ENCODE peak calls at places on chromosomes 1 and 21, in seven cellular contexts. Z is K562, W is endothelial cell of umbilical vein, T is Panc1, P is GM12891, D is sigmoid colon, N is breast epithelium. K is an unnamed sample.

GRCh38 chr1:208485512-208485911 is 241.3 kb upstream of the PLXNA2 start:
- DNase-seq in Z (no peak), W (no peak), T (no peak), P (no peak), D (no peak), N (no peak), K (no peak)

GRCh38 chr21:44304041-44304738 is 4.3 kb downstream of the PFKL start:
- DNase-seq in Z (no peak), W (no peak), T (no peak), P (no peak), D (no peak), N (no peak), K (no peak)

GRCh38 chr21:43919283-43919682 is 54.3 kb downstream of the AGPAT3 start:
- DNase-seq in Z (no peak), W (no peak), T (no peak), P (no peak), D (no peak), N (no peak), K (no peak)

GRCh38 chr1:14924012-14924452 is 229.5 kb upstream of the TMEM51 start:
- DNase-seq in Z (peak), W (peak), T (no peak), P (peak), D (peak), N (peak), K (peak)

GRCh38 chr1:93670141-93670540 is 11.5 kb downstream of the BCAR3 start:
- DNase-seq in Z (no peak), W (peak), T (no peak), P (no peak), D (peak), N (no peak), K (no peak)

GRCh38 chr1:93969371-93969770 is 60.1 kb upstream of the GCLM start:
- DNase-seq in Z (no peak), W (no peak), T (no peak), P (no peak), D (no peak), N (no peak), K (no peak)

GRCh38 chr1:30316056-30316455 is 407.3 kb downstream of the MATN1 start:
- DNase-seq in Z (no peak), W (no peak), T (no peak), P (no peak), D (no peak), N (no peak), K (no peak)

GRCh38 chr1:94070746-94071318 is 50.1 kb downstream of the ABCA4 start:
- DNase-seq in Z (no peak), W (peak), T (no peak), P (no peak), D (no peak), N (no peak), K (no peak)

GRCh38 chr1:6440198-6441126 is 15.9 kb downstream of the ESPN start:
- DNase-seq in Z (peak), W (no peak), T (no peak), P (peak), D (no peak), N (no peak), K (no peak)

GRCh38 chr1:28248273-28249012 is 10.9 kb upstream of the SESN2 start:
- DNase-seq in Z (peak), W (peak), T (no peak), P (no peak), D (peak), N (peak), K (peak)
- TF ChIP-seq POLR2AphosphoS5 in Z (no peak), W (no peak), T (no peak), P (no peak), D (no peak), N (no peak), K (no peak)

DNA sequence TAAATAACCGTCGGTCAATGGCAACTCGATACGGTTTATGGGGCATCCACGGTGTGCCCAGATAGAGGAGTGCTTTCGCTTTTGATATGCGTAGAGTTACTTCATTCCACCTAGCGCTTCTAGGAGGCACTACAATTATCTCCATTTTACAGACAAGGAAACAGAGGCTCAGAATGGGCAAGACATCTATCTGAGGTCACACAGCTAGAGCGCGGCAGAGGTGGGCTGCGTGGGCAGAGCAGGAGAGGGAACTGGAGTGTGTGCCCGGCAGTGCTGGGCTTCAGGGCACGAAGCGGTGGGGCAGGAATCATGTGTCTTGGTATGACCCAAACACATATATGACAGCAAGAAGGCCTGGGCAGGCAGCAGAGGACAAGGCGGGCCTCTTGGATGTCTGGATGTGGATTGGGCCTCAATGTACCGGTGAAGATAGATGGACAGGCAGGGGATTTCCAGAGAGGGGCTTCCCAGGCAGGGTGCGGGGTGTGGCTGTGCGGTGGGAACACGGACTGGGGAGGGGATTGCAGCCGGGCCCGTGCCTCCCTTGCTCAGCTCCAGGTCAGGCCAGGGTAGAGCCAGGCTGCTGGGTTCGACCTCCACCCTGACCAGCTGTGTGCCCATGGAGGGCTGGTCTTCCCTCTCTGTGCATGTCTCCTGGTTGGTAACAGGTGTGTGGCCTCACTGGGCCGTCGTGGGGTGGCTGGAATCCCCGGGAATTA is 21.2 kb downstream of the TP73 start:
- DNase-seq in Z (no peak), W (no peak), T (no peak), P (no peak), D (no peak), N (no peak), K (no peak)
- TF ChIP-seq POLR2AphosphoS5 in Z (no peak), W (no peak), T (no peak), P (peak), D (no peak), N (no peak), K (peak)

GRCh38 chr1:40379785-40380452 is 6.4 kb downstream of the SMAP2 start:
- DNase-seq in Z (no peak), W (peak), T (no peak), P (no peak), D (no peak), N (no peak), K (no peak)
- TF ChIP-seq POLR2AphosphoS5 in Z (no peak), W (no peak), T (no peak), P (no peak), D (no peak), N (no peak), K (no peak)

GRCh38 chr1:26417111-26417510 is 6.5 kb downstream of the LIN28A start:
- DNase-seq in Z (peak), W (peak), T (peak), P (peak), D (no peak), N (peak), K (peak)
- TF ChIP-seq POLR2AphosphoS5 in Z (no peak), W (no peak), T (no peak), P (no peak), D (no peak), N (no peak), K (no peak)

GRCh38 chr1:36151845-36152203 is 2.5 kb upstream of the TRAPPC3 start:
- DNase-seq in Z (no peak), W (no peak), T (no peak), P (no peak), D (no peak), N (no peak), K (no peak)

GRCh38 chr1:36151133-36151844 is 2.0 kb upstream of the TRAPPC3 start:
- DNase-seq in Z (no peak), W (no peak), T (no peak), P (no peak), D (no peak), N (no peak), K (no peak)

GRCh38 chr1:36149973-36150295 is 648 bp upstream of the TRAPPC3 start:
- DNase-seq in Z (no peak), W (no peak), T (no peak), P (no peak), D (no peak), N (no peak), K (no peak)

GRCh38 chr1:36149237-36149972 is at the start of gene TRAPPC3:
- DNase-seq in Z (peak), W (peak), T (peak), P (peak), D (peak), N (peak), K (peak)

DNA sequence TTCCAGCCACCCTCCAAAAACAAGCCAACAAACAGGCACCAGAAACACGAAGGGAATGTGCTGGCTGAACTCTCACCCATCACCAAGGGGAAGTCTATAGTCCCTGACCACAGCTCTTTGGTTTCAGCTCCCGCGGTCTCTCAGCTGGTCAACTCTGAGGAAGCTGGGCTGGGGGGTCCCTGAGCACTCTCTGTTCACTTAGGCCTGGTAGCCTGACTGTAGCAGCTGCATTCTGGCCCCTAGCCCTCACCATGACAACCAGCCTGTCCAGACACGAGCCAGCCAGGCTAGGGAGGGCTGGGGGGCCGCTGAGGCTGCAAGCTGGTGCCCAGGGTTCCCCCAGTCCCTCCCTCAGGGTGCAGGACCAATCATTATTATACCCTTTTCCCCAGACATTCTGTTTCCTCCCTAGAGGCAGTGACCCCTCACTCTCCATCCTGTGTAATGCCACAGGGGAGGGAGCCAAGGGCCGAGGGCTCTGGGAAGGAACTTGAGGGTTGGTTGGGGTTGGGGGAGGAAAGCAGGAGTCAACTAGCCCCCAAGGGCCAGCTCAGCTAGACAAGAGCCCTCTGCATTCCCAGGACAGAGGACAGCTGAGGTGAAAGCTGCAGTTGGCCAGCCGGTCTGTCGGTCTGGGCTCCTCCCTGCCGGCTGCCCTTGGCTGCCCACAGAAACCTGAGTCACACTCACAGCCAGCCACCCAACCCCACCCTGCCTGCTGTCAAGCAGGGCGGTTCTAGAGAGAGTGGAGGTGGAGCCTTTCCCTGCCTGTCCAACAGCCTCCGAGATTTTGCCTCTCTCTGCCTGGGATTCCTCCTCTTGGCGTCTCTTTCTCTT is 1.2 kb upstream of the TRAPPC3 start:
- DNase-seq in Z (peak), W (peak), T (peak), P (peak), D (peak), N (peak), K (peak)
- TF ChIP-seq POLR2AphosphoS5 in Z (no peak), W (peak), T (peak), P (no peak), D (peak), N (peak), K (no peak)

GRCh38 chr1:162881590-162881989 is 20.6 kb upstream of the CCDC190 start:
- DNase-seq in Z (no peak), W (no peak), T (no peak), P (no peak), D (no peak), N (no peak), K (no peak)

GRCh38 chr1:162877412-162877811 is 16.4 kb upstream of the CCDC190 start:
- DNase-seq in Z (no peak), W (no peak), T (no peak), P (no peak), D (no peak), N (no peak), K (no peak)

GRCh38 chr1:162873671-162874666 is 13.0 kb upstream of the CCDC190 start:
- DNase-seq in Z (no peak), W (peak), T (no peak), P (no peak), D (no peak), N (no peak), K (no peak)

GRCh38 chr1:162876751-162877150 is 15.8 kb upstream of the CCDC190 start:
- DNase-seq in Z (no peak), W (no peak), T (no peak), P (no peak), D (no peak), N (no peak), K (no peak)

DNA sequence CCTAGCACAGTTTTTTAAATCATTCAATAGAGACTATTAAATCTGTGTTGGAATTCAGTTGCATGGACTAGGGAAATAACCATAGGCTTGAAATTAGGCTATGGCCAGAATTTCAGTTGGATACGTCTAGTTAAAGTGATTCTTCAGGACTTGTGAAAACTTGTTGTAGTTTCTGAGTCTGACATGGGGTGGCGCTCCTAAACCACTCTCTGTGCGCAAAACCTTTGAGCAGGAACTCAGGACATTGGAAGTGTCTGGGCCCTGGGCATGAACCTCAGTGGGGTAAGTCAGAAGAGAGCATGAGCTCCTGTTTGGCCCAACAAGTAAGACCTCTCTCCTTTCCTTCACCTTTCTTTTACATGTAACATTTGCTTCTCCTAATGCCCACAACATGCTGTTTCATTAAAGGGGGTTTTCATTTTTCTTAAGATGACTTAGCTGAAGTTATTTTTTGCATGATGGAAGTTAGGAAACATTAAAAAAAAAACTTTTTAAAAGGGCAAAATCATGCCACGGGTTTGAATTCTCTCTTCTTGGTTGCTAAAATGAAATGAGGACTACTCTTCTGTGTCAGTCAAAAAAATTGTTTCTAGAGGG is 17.1 kb upstream of the CCDC190 start:
- DNase-seq in Z (peak), W (peak), T (no peak), P (no peak), D (peak), N (no peak), K (no peak)
- TF ChIP-seq POLR2AphosphoS5 in Z (no peak), W (no peak), T (no peak), P (no peak), D (no peak), N (no peak), K (no peak)

GRCh38 chr1:206012086-206012859 is 9.1 kb upstream of the RAB7B start:
- DNase-seq in Z (peak), W (no peak), T (no peak), P (no peak), D (peak), N (no peak), K (no peak)
- TF ChIP-seq POLR2AphosphoS5 in Z (no peak), W (no peak), T (no peak), P (no peak), D (no peak), N (no peak), K (no peak)

GRCh38 chr21:42159560-42160110 is 59.3 kb upstream of the ABCG1 start:
- DNase-seq in Z (no peak), W (no peak), T (no peak), P (no peak), D (peak), N (no peak), K (no peak)
- TF ChIP-seq POLR2AphosphoS5 in Z (no peak), W (no peak), T (no peak), P (no peak), D (no peak), N (no peak), K (no peak)

DNA sequence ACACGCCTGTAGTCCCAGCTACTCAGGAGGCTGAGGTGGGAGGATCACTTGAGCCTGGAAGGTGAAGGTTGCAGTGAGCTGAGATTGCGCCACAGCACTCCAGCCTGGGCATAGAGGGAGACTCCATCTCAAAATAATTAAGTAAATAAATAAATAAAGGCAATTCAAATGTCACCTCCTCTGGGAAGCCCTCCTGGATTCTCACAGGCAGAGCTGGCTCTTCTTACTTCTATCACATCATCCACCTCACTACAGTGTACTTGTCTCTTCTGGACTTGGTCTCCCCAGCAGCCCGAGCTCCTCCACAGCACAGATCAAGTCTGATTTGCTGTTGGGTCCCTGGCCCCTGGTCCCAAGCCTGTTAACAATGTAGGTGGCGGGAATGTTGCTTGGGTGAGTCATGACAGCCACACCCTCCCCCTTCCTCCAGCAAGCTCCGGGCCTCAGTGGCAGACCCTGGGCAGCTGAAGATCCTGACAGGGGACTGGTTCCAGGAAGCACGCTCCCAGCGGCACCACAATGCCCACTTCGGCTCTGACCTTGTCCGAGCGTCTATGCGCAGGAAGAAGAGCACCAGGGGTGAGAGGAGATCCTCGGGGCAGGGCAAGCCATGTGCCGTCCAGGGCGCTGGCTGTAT is 5.3 kb downstream of the SYTL1 start:
- DNase-seq in Z (peak), W (no peak), T (no peak), P (no peak), D (no peak), N (no peak), K (no peak)
- TF ChIP-seq POLR2AphosphoS5 in Z (no peak), W (no peak), T (no peak), P (no peak), D (no peak), N (no peak), K (no peak)

K was measured in GM12892.